ENCODE peak calls at places on chromosomes 16 and 17, in seven cellular contexts. Q is lung, M is lower lobe of right lung, F is left lung, D is BJ, C is body of pancreas, Y is heart left ventricle. W is an unnamed sample.

GRCh38 chr16:17351471-17352045 is 119.2 kb downstream of the XYLT1 start:
- DNase-seq in D (no peak), C (no peak), F (no peak), Y (no peak), M (no peak), Q (no peak), W (no peak)

GRCh38 chr16:77789085-77789611 is 784 bp downstream of the VAT1L start:
- DNase-seq in Q (no peak), C (no peak), M (no peak), D (no peak), F (no peak), Y (no peak), W (no peak)

GRCh38 chr17:60315650-60316049 is 76.3 kb downstream of the USP32 start:
- DNase-seq in C (no peak), M (no peak), F (no peak), Y (no peak), D (no peak), Q (no peak), W (no peak)

GRCh38 chr17:7842380-7842949 is 8.4 kb downstream of the KDM6B start:
- DNase-seq in D (no peak), F (peak; percentile 94), Y (peak; percentile 84), C (peak; percentile 75), Q (peak; percentile 81), M (peak; percentile 85), W (peak; percentile 91)

GRCh38 chr17:49696233-49696761 is 11.5 kb downstream of the SLC35B1 start:
- DNase-seq in M (no peak), Y (no peak), C (no peak), F (no peak), Q (no peak), D (no peak), W (peak; percentile 55)

GRCh38 chr16:73288435-73288834 is 240.5 kb upstream of the ZFHX3 start:
- DNase-seq in C (no peak), M (no peak), D (no peak), Q (no peak), F (no peak), Y (no peak), W (no peak)

GRCh38 chr17:19285218-19285900 is 48.2 kb downstream of the EPN2 start:
- DNase-seq in C (no peak), M (no peak), D (no peak), Q (no peak), Y (no peak), F (no peak), W (no peak)

GRCh38 chr16:21645261-21645721 is 7.1 kb downstream of the IGSF6 start:
- DNase-seq in C (no peak), F (no peak), M (no peak), D (no peak), Y (no peak), Q (no peak), W (peak; percentile 73)

GRCh38 chr16:22726868-22727267 is 87.1 kb upstream of the HS3ST2 start:
- DNase-seq in C (no peak), F (no peak), Y (no peak), Q (no peak), M (no peak), D (no peak), W (no peak)

GRCh38 chr17:66533572-66533971 is 231.2 kb downstream of the PRKCA start:
- DNase-seq in Y (no peak), C (no peak), Q (no peak), M (no peak), D (no peak), F (no peak), W (no peak)

GRCh38 chr17:41538565-41538991 is 10.5 kb upstream of the KRT19 start:
- DNase-seq in Q (no peak), C (no peak), M (no peak), Y (peak; percentile 7), F (no peak), D (no peak), W (no peak)

GRCh38 chr16:59993101-59993500 is 1259.0 kb upstream of the GOT2 start:
- DNase-seq in Q (no peak), D (no peak), M (no peak), F (peak; percentile 31), C (no peak), Y (no peak), W (no peak)

GRCh38 chr17:51461578-51462004 is 201.2 kb downstream of the UTP18 start:
- DNase-seq in D (no peak), Y (peak; percentile 64), M (peak; percentile 52), F (peak; percentile 80), C (peak; percentile 62), Q (peak; percentile 62), W (no peak)

GRCh38 chr16:65618335-65618734 is 496.5 kb upstream of the CDH11 start:
- DNase-seq in M (no peak), D (no peak), Y (no peak), Q (no peak), F (no peak), C (no peak), W (no peak)

GRCh38 chr17:66190738-66191606 is 961 bp downstream of the CEP112 start:
- DNase-seq in Y (no peak), D (no peak), F (no peak), Q (no peak), C (no peak), M (peak; percentile 44), W (no peak)

GRCh38 chr17:7138800-7139381 is 24.3 kb upstream of the ASGR2 start:
- DNase-seq in C (no peak), M (no peak), D (no peak), Q (no peak), F (no peak), Y (no peak), W (no peak)

GRCh38 chr17:79331492-79331891 is 256.9 kb downstream of the ENGASE start:
- DNase-seq in Q (no peak), M (no peak), D (no peak), C (no peak), Y (no peak), F (peak; percentile 26), W (no peak)

GRCh38 chr17:64170286-64170685 is 40.3 kb upstream of the ERN1 start:
- DNase-seq in Q (no peak), C (no peak), F (peak; percentile 39), Y (no peak), D (no peak), M (no peak), W (no peak)

GRCh38 chr17:51850206-51850605 is 308.3 kb downstream of the CA10 start:
- DNase-seq in F (no peak), M (no peak), D (no peak), C (no peak), Q (no peak), Y (no peak), W (no peak)

GRCh38 chr17:81481011-81481799 is 31.4 kb downstream of the ACTG1 start:
- DNase-seq in D (no peak), Q (no peak), Y (peak; percentile 89), F (no peak), C (peak; percentile 62), M (peak; percentile 73), W (no peak)

GRCh38 chr16:57186630-57187507 is 740 bp downstream of the RSPRY1 start:
- DNase-seq in Q (peak; percentile 30), C (peak; percentile 38), Y (no peak), M (no peak), D (no peak), F (no peak), W (peak; percentile 31)

GRCh38 chr17:66775881-66776400 is 59.0 kb upstream of the CACNG5 start:
- DNase-seq in Q (no peak), D (no peak), F (no peak), Y (no peak), C (no peak), M (no peak), W (no peak)

GRCh38 chr17:18183334-18184142 is at the start of gene ALKBH5:
- DNase-seq in Q (peak; percentile 97), M (peak; percentile 98), F (peak; percentile 97), D (peak; percentile 97), C (peak; percentile 98), Y (peak; percentile 97), W (peak; percentile 98)

GRCh38 chr17:18182978-18183333 is 672 bp upstream of the ALKBH5 start:
- DNase-seq in D (no peak), F (peak; percentile 97), Y (peak; percentile 95), C (peak; percentile 72), M (peak; percentile 93), Q (peak; percentile 90), W (peak; percentile 91)

GRCh38 chr17:18184143-18185007 is 747 bp downstream of the ALKBH5 start:
- DNase-seq in F (peak; percentile 87), C (peak; percentile 64), D (no peak), Q (peak; percentile 51), M (peak; percentile 77), Y (peak; percentile 70), W (peak; percentile 64)

GRCh38 chr17:18181358-18181757 is 2.3 kb upstream of the ALKBH5 start:
- DNase-seq in C (no peak), Q (no peak), D (no peak), M (no peak), F (no peak), Y (no peak), W (no peak)

GRCh38 chr17:18182190-18182977 is 1.2 kb upstream of the ALKBH5 start:
- DNase-seq in Y (no peak), F (no peak), D (no peak), C (peak; percentile 88), Q (peak; percentile 46), M (no peak), W (no peak)
- H3K4me3 ChIP-seq in Y (peak overlapping the region; percentile 97), F (peak overlapping the region; percentile 94), D (peak overlapping the region; percentile 88), C (peak overlapping the region; percentile 53), Q (peak overlapping the region; percentile 51), M (peak overlapping the region; percentile 82), W (peak overlapping the region; percentile 63)

GRCh38 chr16:4659363-4660353 is 33.7 kb upstream of the NUDT16L1 start:
- DNase-seq in M (no peak), Y (no peak), D (no peak), C (no peak), Q (no peak), F (no peak), W (no peak)
- H3K36me3 ChIP-seq in M (peaks cover 72% of the 10 kb centered on the region), Y (peaks cover 49% of the 10 kb centered on the region), D (peaks cover 36% of the 10 kb centered on the region), C (peaks cover 6% of the 10 kb centered on the region), Q (peaks cover 53% of the 10 kb centered on the region), F (no peaks in the 10 kb centered on the region), W (peaks cover 40% of the 10 kb centered on the region)

GRCh38 chr16:88681084-88681680 is 5.1 kb downstream of the SNAI3 start:
- DNase-seq in Y (no peak), Q (no peak), F (peak; percentile 85), M (peak; percentile 61), C (peak; percentile 53), D (no peak), W (peak; percentile 80)
- TF ChIP-seq CTCF in Y (no peak), Q (no peak), F (no peak), M (peak; percentile 35), C (peak; percentile 34), D (peak; percentile 17), W (peak; percentile 90)

DNA sequence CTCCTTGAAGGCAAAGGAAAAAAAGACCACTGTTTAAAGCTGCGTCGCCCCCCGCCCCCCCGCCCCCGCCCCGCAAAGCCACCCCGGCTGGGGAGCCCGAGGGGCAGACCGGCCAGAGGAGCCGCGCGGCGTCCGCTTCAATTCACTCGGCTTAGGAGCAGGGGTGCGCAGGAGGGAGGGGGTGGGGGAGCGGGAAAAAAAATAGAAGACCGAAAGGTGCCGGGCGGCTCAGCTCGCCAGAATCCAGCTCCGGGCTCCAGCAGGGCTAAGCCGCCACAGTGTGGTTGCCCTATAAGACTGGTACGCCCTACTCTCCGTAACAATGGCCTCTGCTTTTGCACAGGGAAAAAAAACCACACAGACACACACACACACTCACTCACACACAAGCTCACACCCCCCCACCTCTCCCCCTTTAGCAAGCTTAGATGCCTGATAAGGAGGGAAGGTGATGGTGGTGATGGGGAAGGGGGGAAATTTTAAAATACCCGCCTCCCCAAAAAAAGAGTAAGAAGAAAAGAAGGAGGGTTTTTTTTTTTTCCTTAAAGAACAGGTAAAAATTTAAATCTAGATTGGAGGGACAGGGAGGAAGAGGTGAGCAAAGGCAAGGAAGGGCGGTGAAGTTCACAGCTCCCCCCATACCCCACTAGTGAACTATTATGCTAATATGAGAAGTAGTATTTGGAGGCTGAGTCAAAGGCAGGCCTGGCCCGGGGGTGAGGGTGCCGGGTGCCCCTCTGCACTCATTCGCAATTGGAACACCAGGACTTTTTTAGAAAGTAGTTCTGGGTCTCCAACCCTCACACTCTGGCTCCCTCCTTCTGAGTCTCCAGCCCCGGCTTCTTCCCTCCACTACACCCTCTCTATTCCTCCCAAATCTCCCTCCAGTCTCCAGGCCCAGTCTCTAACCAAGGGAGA is 11.0 kb upstream of the HOXB2 start:
- DNase-seq in Y (no peak), C (no peak), Q (no peak), D (no peak), M (no peak), F (no peak), W (no peak)
- H3K4me3 ChIP-seq in Y (peak overlapping the region; percentile 41), C (no peak overlapping the region), Q (no peak overlapping the region), D (no peak overlapping the region), M (peak overlapping the region; percentile 43), F (no peak overlapping the region), W (no peak overlapping the region)